ENCODE peak calls at places on chromosome 15, in four cellular contexts. I is EL; E is stimulated activated CD4-positive, alpha-beta T cell treated with anti-CD3 and anti-CD28 coated beads, TNF-alpha, amount 100 ng/mL, for 4 hours; W is IMR-90. R is an unnamed sample.

GRCh38 chr15:77504310-77504709 is 83.6 kb downstream of the HMG20A start:
- DNase-seq in I (no peak), E (no peak), W (no peak), R (no peak)

GRCh38 chr15:71425388-71425787 is 310.1 kb downstream of the THSD4 start:
- DNase-seq in W (no peak), I (no peak), E (no peak), R (no peak)

GRCh38 chr15:39127925-39128617 is 452.8 kb upstream of the THBS1 start:
- DNase-seq in E (no peak), I (peak), W (peak), R (no peak)

GRCh38 chr15:37109151-37109912 is 9.0 kb upstream of the MEIS2 start:
- DNase-seq in E (no peak), I (no peak), W (no peak), R (no peak)

GRCh38 chr15:74808073-74808839 is 4.4 kb upstream of the LMAN1L start:
- DNase-seq in W (peak), E (no peak), I (peak), R (no peak)

GRCh38 chr15:95804484-95804883 is 526.0 kb upstream of the NR2F2 start:
- DNase-seq in E (no peak), W (no peak), I (no peak), R (no peak)

GRCh38 chr15:77436822-77437221 is 16.1 kb downstream of the HMG20A start:
- DNase-seq in W (no peak), I (no peak), E (no peak), R (no peak)

GRCh38 chr15:100131321-100132224 is 210.2 kb downstream of the ADAMTS17 start:
- DNase-seq in W (peak), E (no peak), I (no peak), R (no peak)

GRCh38 chr15:37101634-37102314 is 1.4 kb upstream of the MEIS2 start:
- DNase-seq in I (peak), W (peak), E (no peak), R (no peak)

GRCh38 chr15:42876224-42876623 is 44.4 kb downstream of the TTBK2 start:
- DNase-seq in W (no peak), E (no peak), I (no peak), R (no peak)